ENCODE peak calls at places on chromosomes 2 and 18, in four cellular contexts. U is sigmoid colon; E is activated T-cell treated with anti-CD3 and anti-CD28 coated beads, Interleukin-2, amount 50 U/mL, for 72 hours; I is heart right ventricle. P is an unnamed sample.
A peak's percentile ranks its signal among the peaks of the same experiment; 100 is the strongest.

GRCh38 chr2:156005999-156006712 is 326.4 kb downstream of the NR4A2 start:
- DNase-seq in U (no peak), E (no peak), I (no peak), P (no peak)

GRCh38 chr2:10814571-10815331 is 2.2 kb upstream of the PDIA6 start:
- DNase-seq in U (peak; percentile 48), E (no peak), I (no peak), P (no peak)

GRCh38 chr2:8230466-8230865 is 451.4 kb upstream of the ID2 start:
- DNase-seq in U (no peak), E (no peak), I (no peak), P (no peak)

GRCh38 chr2:120949957-120950590 is 214.4 kb downstream of the GLI2 start:
- DNase-seq in U (no peak), E (peak; percentile 11), I (no peak), P (no peak)

GRCh38 chr2:47072018-47072691 is 83.0 kb downstream of the STPG4 start:
- DNase-seq in U (peak; percentile 95), E (no peak), I (peak; percentile 95), P (no peak)

GRCh38 chr2:97719362-97720155 is 6.2 kb downstream of the ZAP70 start:
- DNase-seq in U (no peak), E (no peak), I (no peak), P (no peak)

GRCh38 chr2:144935736-144936135 is 415.8 kb upstream of the ZEB2 start:
- DNase-seq in U (no peak), E (no peak), I (no peak), P (no peak)

GRCh38 chr18:11113046-11113548 is 36.3 kb downstream of the PIEZO2 start:
- DNase-seq in U (no peak), E (no peak), I (no peak), P (no peak)

GRCh38 chr2:204109681-204110080 is 173.1 kb downstream of the ICOS start:
- DNase-seq in U (no peak), E (peak; percentile 15), I (no peak), P (no peak)

GRCh38 chr2:230209422-230210051 is 10.2 kb downstream of the SP110 start:
- DNase-seq in U (no peak), E (no peak), I (no peak), P (no peak)

GRCh38 chr2:55524884-55525437 is 5.4 kb downstream of the CFAP36 start:
- DNase-seq in U (no peak), E (no peak), I (no peak), P (no peak)

GRCh38 chr2:75241696-75242095 is 42.4 kb upstream of the TACR1 start:
- DNase-seq in U (no peak), E (no peak), I (no peak), P (no peak)

GRCh38 chr2:232292395-232293154 is 86.0 kb upstream of the ALPP start:
- DNase-seq in U (no peak), E (peak; percentile 61), I (peak; percentile 36), P (peak; percentile 71)

GRCh38 chr2:123826729-123827271 is 198.3 kb upstream of the CNTNAP5 start:
- DNase-seq in U (no peak), E (no peak), I (no peak), P (no peak)

GRCh38 chr2:138771534-138771933 is 8.7 kb downstream of the NXPH2 start:
- DNase-seq in U (no peak), E (no peak), I (no peak), P (no peak)

GRCh38 chr2:173184031-173185004 is 108.7 kb downstream of the MAP3K20 start:
- DNase-seq in U (peak; percentile 81), E (no peak), I (peak; percentile 40), P (no peak)

GRCh38 chr18:31386683-31387082 is 10.1 kb downstream of the DSG4 start:
- DNase-seq in U (no peak), E (no peak), I (no peak), P (no peak)